ENCODE peak calls at places on chromosomes 4 and X, in six cellular contexts. One of them, this sample, is unnamed.

GRCh38 chr4:22391548-22391947 is 124.3 kb downstream of the ADGRA3 start:
- DNase-seq in pancreas: no peak
- DNase-seq in K562: no peak
- DNase-seq in neural progenitor cell: no peak
- DNase-seq in stomach: no peak
- DNase-seq in CD4-positive, alpha-beta memory T cell: no peak
- DNase-seq in this sample: no peak

GRCh38 chr4:151347490-151347889 is 22.1 kb upstream of the SH3D19 start:
- DNase-seq in CD4-positive, alpha-beta memory T cell: no peak
- DNase-seq in pancreas: no peak
- DNase-seq in stomach: no peak
- DNase-seq in neural progenitor cell: no peak
- DNase-seq in K562: no peak
- DNase-seq in this sample: no peak

GRCh38 chr4:685681-686218 is 3.2 kb downstream of the SLC49A3 start:
- DNase-seq in K562: no peak
- DNase-seq in stomach: no peak
- DNase-seq in CD4-positive, alpha-beta memory T cell: no peak
- DNase-seq in pancreas: no peak
- DNase-seq in neural progenitor cell: no peak
- DNase-seq in this sample: no peak

GRCh38 chr4:16029329-16029728 is 54.5 kb downstream of the PROM1 start:
- DNase-seq in stomach: no peak
- DNase-seq in neural progenitor cell: no peak
- DNase-seq in CD4-positive, alpha-beta memory T cell: no peak
- DNase-seq in pancreas: no peak
- DNase-seq in K562: no peak
- DNase-seq in this sample: no peak

GRCh38 chr4:15653864-15654391 is 1.2 kb downstream of the FBXL5 start:
- DNase-seq in pancreas: no peak
- DNase-seq in CD4-positive, alpha-beta memory T cell: no peak
- DNase-seq in neural progenitor cell: peak; percentile 16
- DNase-seq in K562: peak; percentile 71
- DNase-seq in stomach: no peak
- DNase-seq in this sample: peak; percentile 4

GRCh38 chr4:687975-688694 is 816 bp downstream of the SLC49A3 start:
- DNase-seq in neural progenitor cell: no peak
- DNase-seq in pancreas: peak; percentile 42
- DNase-seq in K562: no peak
- DNase-seq in stomach: peak; percentile 49
- DNase-seq in CD4-positive, alpha-beta memory T cell: no peak
- DNase-seq in this sample: no peak

GRCh38 chrX:22486326-22486725 is 213.6 kb downstream of the CBLL2 start:
- DNase-seq in K562: no peak
- DNase-seq in stomach: no peak
- DNase-seq in neural progenitor cell: no peak
- DNase-seq in pancreas: no peak
- DNase-seq in CD4-positive, alpha-beta memory T cell: no peak
- DNase-seq in this sample: no peak

GRCh38 chr4:37896206-37896605 is 5.3 kb downstream of the TBC1D1 start:
- DNase-seq in CD4-positive, alpha-beta memory T cell: no peak
- DNase-seq in K562: no peak
- DNase-seq in stomach: no peak
- DNase-seq in neural progenitor cell: no peak
- DNase-seq in pancreas: no peak
- DNase-seq in this sample: no peak

GRCh38 chr4:83132065-83132464 is 17.5 kb upstream of the PLAC8 start:
- DNase-seq in K562: no peak
- DNase-seq in CD4-positive, alpha-beta memory T cell: no peak
- DNase-seq in pancreas: no peak
- DNase-seq in stomach: no peak
- DNase-seq in neural progenitor cell: no peak
- DNase-seq in this sample: no peak

GRCh38 chr4:92334716-92335350 is 31.1 kb downstream of the GRID2 start:
- DNase-seq in CD4-positive, alpha-beta memory T cell: no peak
- DNase-seq in pancreas: no peak
- DNase-seq in neural progenitor cell: no peak
- DNase-seq in stomach: no peak
- DNase-seq in K562: no peak
- DNase-seq in this sample: no peak

GRCh38 chr4:73803213-73803612 is 33.3 kb upstream of the CXCL6 start:
- DNase-seq in K562: no peak
- DNase-seq in pancreas: no peak
- DNase-seq in CD4-positive, alpha-beta memory T cell: no peak
- DNase-seq in neural progenitor cell: no peak
- DNase-seq in stomach: no peak
- DNase-seq in this sample: no peak

GRCh38 chr4:39446842-39447573 is 11.7 kb downstream of the RPL9 start:
- DNase-seq in neural progenitor cell: peak; percentile 49
- DNase-seq in stomach: peak; percentile 78
- DNase-seq in K562: no peak
- DNase-seq in CD4-positive, alpha-beta memory T cell: peak; percentile 50
- DNase-seq in pancreas: peak; percentile 29
- DNase-seq in this sample: peak; percentile 41

GRCh38 chr4:14943749-14944148 is 58.5 kb upstream of the CPEB2 start:
- DNase-seq in neural progenitor cell: no peak
- DNase-seq in stomach: no peak
- DNase-seq in pancreas: no peak
- DNase-seq in CD4-positive, alpha-beta memory T cell: no peak
- DNase-seq in K562: no peak
- DNase-seq in this sample: no peak

GRCh38 chrX:40281341-40282005 is 183.7 kb upstream of the BCOR start:
- DNase-seq in pancreas: no peak
- DNase-seq in CD4-positive, alpha-beta memory T cell: peak; percentile 35
- DNase-seq in neural progenitor cell: no peak
- DNase-seq in stomach: no peak
- DNase-seq in K562: no peak
- DNase-seq in this sample: peak; percentile 36

GRCh38 chrX:46573896-46574336 is 351 bp downstream of the CHST7 start:
- DNase-seq in pancreas: peak; percentile 37
- DNase-seq in neural progenitor cell: peak; percentile 72
- DNase-seq in CD4-positive, alpha-beta memory T cell: peak; percentile 83
- DNase-seq in stomach: peak; percentile 40
- DNase-seq in K562: no peak
- DNase-seq in this sample: peak; percentile 83

GRCh38 chrX:71910526-71911022 is at the start of gene NHSL2:
- DNase-seq in stomach: no peak
- DNase-seq in pancreas: no peak
- DNase-seq in K562: no peak
- DNase-seq in CD4-positive, alpha-beta memory T cell: no peak
- DNase-seq in neural progenitor cell: peak; percentile 73
- DNase-seq in this sample: no peak

DNA sequence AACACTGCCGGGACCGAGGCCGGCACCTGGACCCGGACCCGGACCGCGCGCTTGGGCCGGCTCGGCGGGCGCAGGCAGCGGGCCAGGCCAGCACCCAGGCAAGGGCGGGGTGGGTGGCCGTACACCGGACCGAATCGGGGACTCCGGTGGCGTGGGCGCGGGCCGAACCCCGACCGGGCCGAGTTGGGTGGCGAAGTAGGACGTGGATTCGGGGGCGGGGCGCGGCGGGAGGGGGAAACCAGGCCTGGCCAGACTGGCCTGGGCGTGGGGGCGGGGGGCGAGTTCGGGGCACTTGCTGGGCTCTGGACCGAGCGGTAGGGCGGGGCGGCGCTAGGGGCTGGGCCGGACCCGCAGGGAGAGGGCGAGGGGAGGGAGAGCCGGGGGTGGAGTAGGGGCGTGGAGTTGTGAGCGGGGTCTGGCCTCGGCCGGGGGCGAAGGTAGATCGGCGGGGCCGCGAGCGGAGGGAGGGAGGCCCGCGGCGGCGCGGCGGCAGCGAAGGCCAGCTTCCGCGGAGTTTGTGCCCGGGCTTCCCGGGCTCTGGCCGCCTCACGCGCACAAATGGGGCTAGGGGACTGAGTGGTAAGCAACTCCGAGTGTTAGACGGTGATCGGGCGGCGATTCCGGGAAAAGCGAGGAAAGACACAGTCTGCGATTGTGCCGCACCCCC is 1.8 kb upstream of the BCORL1 start:
- DNase-seq in CD4-positive, alpha-beta memory T cell: no peak
- DNase-seq in stomach: peak; percentile 59
- DNase-seq in K562: no peak
- DNase-seq in pancreas: peak; percentile 75
- DNase-seq in neural progenitor cell: peak; percentile 75
- DNase-seq in this sample: no peak
- H3K27ac ChIP-seq in CD4-positive, alpha-beta memory T cell: peak overlapping the region; percentile 7
- H3K27ac ChIP-seq in stomach: peak overlapping the region; percentile 33
- H3K27ac ChIP-seq in K562: no peak overlapping the region
- H3K27ac ChIP-seq in pancreas: peak overlapping the region; percentile 63
- H3K27ac ChIP-seq in neural progenitor cell: no peak overlapping the region
- H3K27ac ChIP-seq in this sample: no peak overlapping the region

DNA sequence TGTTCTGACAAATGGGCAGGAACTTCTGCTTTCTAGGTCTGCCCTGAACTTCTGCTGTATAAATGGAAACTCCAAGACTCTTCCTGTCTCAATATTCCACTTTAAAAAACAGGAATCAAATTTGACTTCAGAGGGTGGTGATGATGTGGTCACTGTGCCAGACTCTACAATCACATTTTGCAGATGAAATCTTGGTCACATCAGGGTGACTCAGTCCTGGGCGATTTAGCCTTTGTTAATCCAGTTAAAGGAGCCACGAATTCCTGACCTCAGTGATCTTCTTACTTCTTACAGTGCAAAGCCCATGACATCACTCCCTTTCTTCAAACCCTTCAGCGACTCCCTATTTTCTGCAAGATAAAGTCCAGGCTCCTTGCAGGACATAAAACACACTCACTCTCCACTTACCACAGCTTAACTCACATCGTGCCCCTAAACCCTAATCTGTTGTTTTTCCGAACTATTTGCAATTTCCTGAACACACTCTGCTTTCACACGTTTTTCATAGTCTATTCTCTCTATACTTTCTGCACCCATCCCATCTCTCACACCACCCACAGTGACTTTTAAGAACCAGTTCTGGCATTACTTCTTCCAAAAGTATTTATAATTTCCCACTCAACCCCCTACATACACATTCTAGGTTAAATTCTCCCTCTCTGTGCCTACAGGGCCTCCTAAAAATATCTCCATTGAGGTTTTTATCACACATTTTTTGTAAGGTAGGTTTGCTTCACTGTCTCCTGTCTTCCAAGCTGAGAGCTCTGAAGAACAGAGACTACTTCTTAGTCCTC is 11.1 kb downstream of the GASK1B start:
- DNase-seq in CD4-positive, alpha-beta memory T cell: no peak
- DNase-seq in K562: no peak
- DNase-seq in pancreas: no peak
- DNase-seq in stomach: no peak
- DNase-seq in neural progenitor cell: peak; percentile 17
- DNase-seq in this sample: no peak
- H3K4me1 ChIP-seq in CD4-positive, alpha-beta memory T cell: no peaks in the 10 kb centered on the region
- H3K4me1 ChIP-seq in K562: no peaks in the 10 kb centered on the region
- H3K4me1 ChIP-seq in pancreas: no peaks in the 10 kb centered on the region
- H3K4me1 ChIP-seq in stomach: no peaks in the 10 kb centered on the region
- H3K4me1 ChIP-seq in neural progenitor cell: no peaks in the 10 kb centered on the region
- H3K4me1 ChIP-seq in this sample: no peaks in the 10 kb centered on the region

GRCh38 chr4:87882321-87882720 is 49.6 kb downstream of the MEPE start:
- DNase-seq in neural progenitor cell: no peak
- DNase-seq in stomach: no peak
- DNase-seq in K562: no peak
- DNase-seq in pancreas: no peak
- DNase-seq in CD4-positive, alpha-beta memory T cell: no peak
- DNase-seq in this sample: no peak

GRCh38 chr4:87880106-87880505 is 47.3 kb downstream of the MEPE start:
- DNase-seq in CD4-positive, alpha-beta memory T cell: no peak
- DNase-seq in neural progenitor cell: no peak
- DNase-seq in pancreas: no peak
- DNase-seq in K562: no peak
- DNase-seq in stomach: no peak
- DNase-seq in this sample: no peak

GRCh38 chr4:87882861-87883260 is 50.1 kb downstream of the MEPE start:
- DNase-seq in pancreas: no peak
- DNase-seq in stomach: no peak
- DNase-seq in K562: no peak
- DNase-seq in CD4-positive, alpha-beta memory T cell: no peak
- DNase-seq in neural progenitor cell: no peak
- DNase-seq in this sample: no peak

GRCh38 chr4:87884976-87885574 is 52.3 kb downstream of the MEPE start:
- DNase-seq in CD4-positive, alpha-beta memory T cell: no peak
- DNase-seq in stomach: no peak
- DNase-seq in K562: no peak
- DNase-seq in neural progenitor cell: no peak
- DNase-seq in pancreas: no peak
- DNase-seq in this sample: no peak

GRCh38 chr4:87886083-87886482 is 53.3 kb downstream of the MEPE start:
- DNase-seq in stomach: no peak
- DNase-seq in K562: no peak
- DNase-seq in pancreas: no peak
- DNase-seq in neural progenitor cell: no peak
- DNase-seq in CD4-positive, alpha-beta memory T cell: no peak
- DNase-seq in this sample: no peak
- H3K27ac ChIP-seq in stomach: no peak overlapping the region
- H3K27ac ChIP-seq in K562: no peak overlapping the region
- H3K27ac ChIP-seq in pancreas: no peak overlapping the region
- H3K27ac ChIP-seq in neural progenitor cell: no peak overlapping the region
- H3K27ac ChIP-seq in CD4-positive, alpha-beta memory T cell: no peak overlapping the region
- H3K27ac ChIP-seq in this sample: no peak overlapping the region

GRCh38 chr4:140158234-140159030 is 4.4 kb upstream of the MAML3 start:
- DNase-seq in neural progenitor cell: no peak
- DNase-seq in K562: no peak
- DNase-seq in CD4-positive, alpha-beta memory T cell: no peak
- DNase-seq in stomach: peak; percentile 71
- DNase-seq in pancreas: peak; percentile 73
- DNase-seq in this sample: no peak

GRCh38 chr4:140156529-140157171 is 2.7 kb upstream of the MAML3 start:
- DNase-seq in K562: no peak
- DNase-seq in stomach: no peak
- DNase-seq in neural progenitor cell: no peak
- DNase-seq in CD4-positive, alpha-beta memory T cell: peak; percentile 16
- DNase-seq in pancreas: no peak
- DNase-seq in this sample: no peak

GRCh38 chr4:140154572-140154891 is 548 bp upstream of the MAML3 start:
- DNase-seq in pancreas: no peak
- DNase-seq in neural progenitor cell: no peak
- DNase-seq in stomach: no peak
- DNase-seq in K562: no peak
- DNase-seq in CD4-positive, alpha-beta memory T cell: no peak
- DNase-seq in this sample: no peak

GRCh38 chr4:140153744-140154571 is at the start of gene MAML3:
- DNase-seq in K562: peak; percentile 77
- DNase-seq in CD4-positive, alpha-beta memory T cell: peak; percentile 87
- DNase-seq in neural progenitor cell: peak; percentile 96
- DNase-seq in pancreas: peak; percentile 96
- DNase-seq in stomach: peak; percentile 96
- DNase-seq in this sample: peak; percentile 86

DNA sequence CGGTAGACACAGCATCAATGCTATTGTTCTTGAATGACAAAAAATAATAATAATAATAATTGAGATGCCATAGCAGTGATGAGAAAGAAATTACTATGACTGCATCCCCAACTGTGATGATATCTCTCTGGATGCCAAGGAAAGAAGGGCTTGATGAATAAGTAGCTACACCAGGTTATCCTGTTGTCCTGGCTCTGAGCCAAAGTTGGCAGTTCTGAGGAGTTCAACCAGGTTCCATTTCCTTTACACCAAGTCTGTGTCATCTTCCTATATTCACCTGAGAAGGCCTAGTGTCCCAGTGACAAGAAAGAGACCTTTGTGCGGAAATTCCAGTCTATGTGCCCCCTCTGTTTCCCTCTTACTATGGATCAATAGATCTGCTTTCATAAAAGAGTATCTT is 3.4 kb upstream of the MAML3 start:
- DNase-seq in pancreas: no peak
- DNase-seq in CD4-positive, alpha-beta memory T cell: no peak
- DNase-seq in K562: no peak
- DNase-seq in stomach: no peak
- DNase-seq in neural progenitor cell: no peak
- DNase-seq in this sample: no peak
- H3K4me1 ChIP-seq in pancreas: peaks cover 15% of the 10 kb centered on the region
- H3K4me1 ChIP-seq in CD4-positive, alpha-beta memory T cell: peaks cover 26% of the 10 kb centered on the region
- H3K4me1 ChIP-seq in K562: no peaks in the 10 kb centered on the region
- H3K4me1 ChIP-seq in stomach: peaks cover 20% of the 10 kb centered on the region
- H3K4me1 ChIP-seq in neural progenitor cell: no peaks in the 10 kb centered on the region
- H3K4me1 ChIP-seq in this sample: peaks cover 21% of the 10 kb centered on the region

This sample was measured in CD4-positive, CD25-positive, alpha-beta regulatory T cell.